ENCODE peak calls at places on chromosomes 3 and 15, in nine cellular contexts. One of them, this sample, is unnamed.

GRCh38 chr15:74172751-74173544 is 562 bp upstream of the ISLR start:
- DNase-seq in coronary artery: peak
- DNase-seq in RCC 7860: no peak
- DNase-seq in COR-L47: no peak
- DNase-seq in NCI-H510A: no peak
- DNase-seq in heart left ventricle: peak
- DNase-seq in cardiac fibroblast: peak
- DNase-seq in hippocampal formation: no peak
- DNase-seq in non-pigmented ciliary epithelial cell: no peak
- DNase-seq in this sample: peak

GRCh38 chr15:29449136-29449535 is 179.5 kb upstream of the NSMCE3 start:
- DNase-seq in hippocampal formation: no peak
- DNase-seq in heart left ventricle: no peak
- DNase-seq in COR-L47: no peak
- DNase-seq in cardiac fibroblast: peak
- DNase-seq in non-pigmented ciliary epithelial cell: no peak
- DNase-seq in RCC 7860: no peak
- DNase-seq in NCI-H510A: no peak
- DNase-seq in coronary artery: peak
- DNase-seq in this sample: no peak

GRCh38 chr3:108736821-108737220 is 20.4 kb downstream of the RETNLB start:
- DNase-seq in COR-L47: no peak
- DNase-seq in coronary artery: no peak
- DNase-seq in heart left ventricle: no peak
- DNase-seq in RCC 7860: no peak
- DNase-seq in NCI-H510A: no peak
- DNase-seq in cardiac fibroblast: no peak
- DNase-seq in non-pigmented ciliary epithelial cell: no peak
- DNase-seq in hippocampal formation: no peak
- DNase-seq in this sample: no peak

GRCh38 chr3:172716476-172716875 is 5.6 kb upstream of the NCEH1 start:
- DNase-seq in heart left ventricle: peak
- DNase-seq in hippocampal formation: peak
- DNase-seq in NCI-H510A: no peak
- DNase-seq in RCC 7860: no peak
- DNase-seq in COR-L47: no peak
- DNase-seq in cardiac fibroblast: no peak
- DNase-seq in coronary artery: no peak
- DNase-seq in non-pigmented ciliary epithelial cell: no peak
- DNase-seq in this sample: no peak

GRCh38 chr15:92811514-92811913 is 88.6 kb upstream of the CHD2 start:
- DNase-seq in COR-L47: peak
- DNase-seq in coronary artery: no peak
- DNase-seq in heart left ventricle: no peak
- DNase-seq in hippocampal formation: peak
- DNase-seq in non-pigmented ciliary epithelial cell: no peak
- DNase-seq in RCC 7860: peak
- DNase-seq in NCI-H510A: no peak
- DNase-seq in cardiac fibroblast: peak
- DNase-seq in this sample: no peak

GRCh38 chr3:133874761-133875438 is 20.8 kb downstream of the RAB6B start:
- DNase-seq in coronary artery: no peak
- DNase-seq in non-pigmented ciliary epithelial cell: no peak
- DNase-seq in NCI-H510A: no peak
- DNase-seq in cardiac fibroblast: no peak
- DNase-seq in heart left ventricle: no peak
- DNase-seq in hippocampal formation: no peak
- DNase-seq in COR-L47: no peak
- DNase-seq in RCC 7860: no peak
- DNase-seq in this sample: no peak

GRCh38 chr3:139676634-139677197 is 1.1 kb downstream of the NMNAT3 start:
- DNase-seq in non-pigmented ciliary epithelial cell: no peak
- DNase-seq in coronary artery: peak
- DNase-seq in cardiac fibroblast: no peak
- DNase-seq in hippocampal formation: no peak
- DNase-seq in COR-L47: no peak
- DNase-seq in RCC 7860: no peak
- DNase-seq in heart left ventricle: no peak
- DNase-seq in NCI-H510A: no peak
- DNase-seq in this sample: no peak

GRCh38 chr3:166257715-166258114 is 420.5 kb upstream of the BCHE start:
- DNase-seq in NCI-H510A: no peak
- DNase-seq in heart left ventricle: no peak
- DNase-seq in non-pigmented ciliary epithelial cell: no peak
- DNase-seq in COR-L47: no peak
- DNase-seq in RCC 7860: no peak
- DNase-seq in coronary artery: no peak
- DNase-seq in hippocampal formation: no peak
- DNase-seq in cardiac fibroblast: no peak
- DNase-seq in this sample: no peak

GRCh38 chr3:23465569-23465968 is 262.4 kb downstream of the UBE2E2 start:
- DNase-seq in RCC 7860: no peak
- DNase-seq in hippocampal formation: no peak
- DNase-seq in NCI-H510A: no peak
- DNase-seq in heart left ventricle: no peak
- DNase-seq in non-pigmented ciliary epithelial cell: no peak
- DNase-seq in COR-L47: no peak
- DNase-seq in coronary artery: no peak
- DNase-seq in cardiac fibroblast: no peak
- DNase-seq in this sample: no peak

This sample was measured in vagina.